ENCODE peak calls at places on chromosomes 6 and 20, in seven cellular contexts. P, W, Z, K, B, E and N are unnamed samples.

GRCh38 chr6:113739066-113739655 is 118.0 kb upstream of the MARCKS start:
- DNase-seq in Z (no peak), E (no peak), B (no peak), K (no peak), P (no peak), W (no peak), N (no peak)

GRCh38 chr6:16901777-16902176 is 140.5 kb upstream of the ATXN1 start:
- DNase-seq in W (no peak), K (no peak), Z (no peak), B (no peak), P (no peak), E (no peak), N (peak)

GRCh38 chr6:163943647-163944395 is 529.3 kb downstream of the QKI start:
- DNase-seq in W (no peak), K (no peak), Z (no peak), B (peak), P (peak), E (no peak), N (no peak)

GRCh38 chr20:57312138-57312537 is 17.5 kb upstream of the SPO11 start:
- DNase-seq in Z (no peak), E (no peak), W (no peak), K (no peak), P (no peak), B (no peak), N (no peak)

GRCh38 chr6:30834643-30835042 is 49.7 kb upstream of the DDR1 start:
- DNase-seq in E (no peak), B (no peak), W (no peak), K (no peak), Z (no peak), P (no peak), N (no peak)

GRCh38 chr6:84749181-84749580 is 15.2 kb downstream of the TBX18 start:
- DNase-seq in P (no peak), K (no peak), W (no peak), Z (no peak), E (no peak), B (no peak), N (no peak)

GRCh38 chr6:123564363-123564762 is 72.4 kb downstream of the TRDN start:
- DNase-seq in W (no peak), K (no peak), B (no peak), E (no peak), P (no peak), Z (no peak), N (no peak)

GRCh38 chr6:40710626-40711354 is 123.6 kb upstream of the LRFN2 start:
- DNase-seq in W (no peak), P (no peak), B (no peak), K (no peak), Z (no peak), E (peak), N (no peak)

GRCh38 chr6:73779943-73780342 is 83.9 kb downstream of the CD109 start:
- DNase-seq in B (no peak), K (no peak), P (no peak), Z (no peak), E (no peak), W (no peak), N (no peak)

GRCh38 chr6:169865346-169866139 is 114.1 kb downstream of the ERMARD start:
- DNase-seq in B (no peak), P (no peak), W (no peak), Z (no peak), K (no peak), E (no peak), N (no peak)

GRCh38 chr20:63706027-63706695 is 1.6 kb downstream of the ARFRP1 start:
- DNase-seq in B (no peak), Z (no peak), P (no peak), K (no peak), W (peak), E (no peak), N (no peak)

GRCh38 chr6:73929421-73929820 is 233.4 kb downstream of the CD109 start:
- DNase-seq in K (no peak), B (no peak), Z (peak), P (no peak), E (no peak), W (no peak), N (no peak)

GRCh38 chr6:109087661-109088264 is 6.9 kb downstream of the SESN1 start:
- DNase-seq in P (no peak), W (no peak), B (no peak), E (no peak), Z (no peak), K (no peak), N (no peak)

GRCh38 chr6:117485433-117485832 is 3.0 kb downstream of the DCBLD1 start:
- DNase-seq in K (no peak), B (no peak), W (no peak), E (no peak), Z (no peak), P (no peak), N (peak)

GRCh38 chr6:135334169-135334568 is 153.1 kb downstream of the MYB start:
- DNase-seq in B (no peak), K (no peak), Z (no peak), W (no peak), P (no peak), E (no peak), N (no peak)

GRCh38 chr20:13024581-13024980 is 15.8 kb downstream of the SPTLC3 start:
- DNase-seq in E (no peak), Z (no peak), P (no peak), B (no peak), K (no peak), W (no peak), N (no peak)

DNA sequence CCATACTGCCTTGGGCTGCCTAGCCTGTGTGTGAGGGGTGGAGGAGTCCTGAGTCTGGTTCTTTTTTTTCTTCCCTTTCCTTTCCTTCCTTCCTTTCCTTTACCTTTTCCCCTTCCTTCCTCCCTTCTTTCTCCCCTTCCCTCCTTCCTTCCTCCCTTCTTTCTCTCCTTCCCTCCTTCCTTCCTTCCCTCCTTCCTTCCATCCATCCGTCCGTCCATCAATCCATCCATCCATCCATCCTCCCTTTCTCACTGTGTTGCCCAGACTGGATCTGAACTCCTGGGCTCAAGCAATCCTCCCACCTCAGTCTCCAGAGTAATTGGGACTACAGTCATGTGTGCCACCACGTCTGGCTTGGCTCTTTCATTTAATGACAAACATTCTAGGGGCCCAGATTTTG is 750.7 kb upstream of the CHD6 start:
- DNase-seq in E (no peak), B (no peak), K (no peak), W (no peak), Z (no peak), P (no peak), N (no peak)
- TF ChIP-seq MAX in E (no peak), B (no peak), K (no peak), W (no peak), Z (no peak), P (no peak), N (no peak)

GRCh38 chr6:98724537-98724936 is 109.8 kb upstream of the POU3F2 start:
- DNase-seq in K (no peak), B (no peak), P (no peak), W (no peak), E (no peak), Z (no peak), N (no peak)
- TF ChIP-seq MAX in K (no peak), B (no peak), P (no peak), W (no peak), E (no peak), Z (no peak), N (no peak)

GRCh38 chr6:49980898-49981297 is 11.5 kb upstream of the DEFB113 start:
- DNase-seq in P (no peak), Z (no peak), B (no peak), W (no peak), K (no peak), E (peak), N (no peak)
- TF ChIP-seq MAX in P (no peak), Z (no peak), B (no peak), W (no peak), K (no peak), E (no peak), N (no peak)

DNA sequence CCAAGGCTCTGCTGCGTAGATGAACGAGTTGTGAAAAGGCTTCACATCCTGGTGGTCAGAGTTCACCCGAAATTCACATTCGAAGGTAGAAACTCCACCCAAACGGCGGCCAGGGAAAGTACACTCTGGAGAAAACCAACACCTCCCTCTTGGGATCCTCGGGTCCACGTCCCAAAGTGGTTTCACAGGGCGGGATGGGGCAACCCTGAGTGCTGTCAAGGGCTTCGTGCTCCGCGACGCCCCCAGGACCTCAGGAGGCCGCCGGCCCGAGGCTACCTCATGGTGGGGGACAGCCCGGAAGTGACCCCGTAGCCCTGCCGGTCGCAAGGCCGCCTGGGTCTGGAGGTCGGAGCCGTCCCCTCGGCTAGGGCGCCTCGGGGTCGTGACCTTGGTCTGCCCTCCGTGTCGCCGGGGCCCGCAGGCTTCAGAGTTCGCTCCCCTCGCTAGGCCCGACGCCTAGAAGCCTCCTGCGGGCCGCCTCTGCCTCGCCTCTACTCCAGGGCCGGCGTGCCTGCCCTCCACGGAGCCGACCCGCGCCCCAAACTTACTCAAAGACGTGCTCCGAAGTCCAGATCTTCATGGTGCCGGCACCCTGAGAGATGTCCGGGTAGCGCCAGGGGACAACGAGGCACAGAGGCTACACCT is at the start of gene PRELID3B:
- DNase-seq in B (no peak), E (no peak), Z (no peak), W (peak), K (peak), P (peak), N (no peak)
- TF ChIP-seq MAX in B (peak), E (no peak), Z (peak), W (peak), K (peak), P (peak), N (no peak)